ENCODE peak calls at places on chromosomes 13 and 19, in six cellular contexts. One of them, this sample, is unnamed.

GRCh38 chr19:2154587-2155075 is 3.3 kb upstream of the AP3D1 start:
- DNase-seq in A549: no peak
- DNase-seq in mucosa of descending colon: peak; percentile 67
- DNase-seq in upper lobe of right lung: no peak
- DNase-seq in CD8-positive, alpha-beta T cell: no peak
- DNase-seq in psoas muscle: no peak
- DNase-seq in this sample: no peak

GRCh38 chr19:49423278-49423984 is at the start of gene PTH2:
- DNase-seq in A549: no peak
- DNase-seq in mucosa of descending colon: no peak
- DNase-seq in upper lobe of right lung: no peak
- DNase-seq in CD8-positive, alpha-beta T cell: no peak
- DNase-seq in psoas muscle: no peak
- DNase-seq in this sample: no peak

GRCh38 chr19:35719402-35720162 is 1.8 kb downstream of the KMT2B start:
- DNase-seq in A549: no peak
- DNase-seq in mucosa of descending colon: no peak
- DNase-seq in upper lobe of right lung: no peak
- DNase-seq in CD8-positive, alpha-beta T cell: no peak
- DNase-seq in psoas muscle: no peak
- DNase-seq in this sample: no peak

GRCh38 chr13:50810468-50810867 is 33.0 kb downstream of the DLEU7 start:
- DNase-seq in A549: no peak
- DNase-seq in mucosa of descending colon: no peak
- DNase-seq in upper lobe of right lung: no peak
- DNase-seq in CD8-positive, alpha-beta T cell: no peak
- DNase-seq in psoas muscle: no peak
- DNase-seq in this sample: no peak

GRCh38 chr13:107031691-107032090 is 463.8 kb upstream of the ARGLU1 start:
- DNase-seq in A549: no peak
- DNase-seq in mucosa of descending colon: no peak
- DNase-seq in upper lobe of right lung: no peak
- DNase-seq in CD8-positive, alpha-beta T cell: no peak
- DNase-seq in psoas muscle: no peak
- DNase-seq in this sample: no peak

GRCh38 chr13:46712524-46712923 is 84.4 kb downstream of the ESD start:
- DNase-seq in A549: no peak
- DNase-seq in mucosa of descending colon: no peak
- DNase-seq in upper lobe of right lung: no peak
- DNase-seq in CD8-positive, alpha-beta T cell: no peak
- DNase-seq in psoas muscle: no peak
- DNase-seq in this sample: no peak

GRCh38 chr13:44050450-44051063 is 170.9 kb downstream of the LACC1 start:
- DNase-seq in A549: peak; percentile 38
- DNase-seq in mucosa of descending colon: no peak
- DNase-seq in upper lobe of right lung: no peak
- DNase-seq in CD8-positive, alpha-beta T cell: no peak
- DNase-seq in psoas muscle: no peak
- DNase-seq in this sample: peak; percentile 4

GRCh38 chr13:50829896-50830295 is 13.6 kb downstream of the DLEU7 start:
- DNase-seq in A549: no peak
- DNase-seq in mucosa of descending colon: no peak
- DNase-seq in upper lobe of right lung: no peak
- DNase-seq in CD8-positive, alpha-beta T cell: no peak
- DNase-seq in psoas muscle: no peak
- DNase-seq in this sample: peak; percentile 25

GRCh38 chr13:101144808-101145419 is 271.4 kb downstream of the NALCN start:
- DNase-seq in A549: peak; percentile 50
- DNase-seq in mucosa of descending colon: no peak
- DNase-seq in upper lobe of right lung: no peak
- DNase-seq in CD8-positive, alpha-beta T cell: no peak
- DNase-seq in psoas muscle: no peak
- DNase-seq in this sample: peak; percentile 27

GRCh38 chr13:45082964-45083363 is 37.3 kb upstream of the GTF2F2 start:
- DNase-seq in A549: no peak
- DNase-seq in mucosa of descending colon: no peak
- DNase-seq in upper lobe of right lung: no peak
- DNase-seq in CD8-positive, alpha-beta T cell: no peak
- DNase-seq in psoas muscle: no peak
- DNase-seq in this sample: peak; percentile 43

GRCh38 chr13:40306817-40307216 is 359.6 kb downstream of the FOXO1 start:
- DNase-seq in A549: no peak
- DNase-seq in mucosa of descending colon: no peak
- DNase-seq in upper lobe of right lung: no peak
- DNase-seq in CD8-positive, alpha-beta T cell: no peak
- DNase-seq in psoas muscle: no peak
- DNase-seq in this sample: no peak

GRCh38 chr19:1267441-1268391 is 1.4 kb upstream of the CIRBP start:
- DNase-seq in A549: no peak
- DNase-seq in mucosa of descending colon: peak; percentile 57
- DNase-seq in upper lobe of right lung: no peak
- DNase-seq in CD8-positive, alpha-beta T cell: no peak
- DNase-seq in psoas muscle: peak; percentile 72
- DNase-seq in this sample: no peak

GRCh38 chr13:113775451-113776145 is 16.6 kb downstream of the TMEM255B start:
- DNase-seq in A549: no peak
- DNase-seq in mucosa of descending colon: no peak
- DNase-seq in upper lobe of right lung: peak; percentile 54
- DNase-seq in CD8-positive, alpha-beta T cell: no peak
- DNase-seq in psoas muscle: peak; percentile 30
- DNase-seq in this sample: no peak

GRCh38 chr13:98492335-98493034 is 84.4 kb downstream of the STK24 start:
- DNase-seq in A549: no peak
- DNase-seq in mucosa of descending colon: no peak
- DNase-seq in upper lobe of right lung: no peak
- DNase-seq in CD8-positive, alpha-beta T cell: no peak
- DNase-seq in psoas muscle: no peak
- DNase-seq in this sample: no peak

GRCh38 chr19:31269425-31270127 is 79.7 kb downstream of the TSHZ3 start:
- DNase-seq in A549: no peak
- DNase-seq in mucosa of descending colon: no peak
- DNase-seq in upper lobe of right lung: no peak
- DNase-seq in CD8-positive, alpha-beta T cell: no peak
- DNase-seq in psoas muscle: no peak
- DNase-seq in this sample: no peak

GRCh38 chr13:79187917-79188699 is 217.9 kb downstream of the RBM26 start:
- DNase-seq in A549: no peak
- DNase-seq in mucosa of descending colon: no peak
- DNase-seq in upper lobe of right lung: no peak
- DNase-seq in CD8-positive, alpha-beta T cell: no peak
- DNase-seq in psoas muscle: no peak
- DNase-seq in this sample: no peak

GRCh38 chr19:2798733-2799132 is 13.4 kb downstream of the THOP1 start:
- DNase-seq in A549: no peak
- DNase-seq in mucosa of descending colon: no peak
- DNase-seq in upper lobe of right lung: no peak
- DNase-seq in CD8-positive, alpha-beta T cell: no peak
- DNase-seq in psoas muscle: peak; percentile 74
- DNase-seq in this sample: no peak

GRCh38 chr13:21011378-21011777 is 50.0 kb downstream of the LATS2 start:
- DNase-seq in A549: no peak
- DNase-seq in mucosa of descending colon: no peak
- DNase-seq in upper lobe of right lung: no peak
- DNase-seq in CD8-positive, alpha-beta T cell: no peak
- DNase-seq in psoas muscle: no peak
- DNase-seq in this sample: no peak

GRCh38 chr19:11164879-11165406 is 9.4 kb upstream of the SPC24 start:
- DNase-seq in A549: no peak
- DNase-seq in mucosa of descending colon: peak; percentile 57
- DNase-seq in upper lobe of right lung: no peak
- DNase-seq in CD8-positive, alpha-beta T cell: no peak
- DNase-seq in psoas muscle: peak; percentile 89
- DNase-seq in this sample: peak; percentile 85

GRCh38 chr13:40787062-40787461 is 2.3 kb upstream of the SLC25A15 start:
- DNase-seq in A549: no peak
- DNase-seq in mucosa of descending colon: no peak
- DNase-seq in upper lobe of right lung: no peak
- DNase-seq in CD8-positive, alpha-beta T cell: no peak
- DNase-seq in psoas muscle: no peak
- DNase-seq in this sample: no peak

GRCh38 chr13:34294483-34295129 is 476.7 kb downstream of the RFC3 start:
- DNase-seq in A549: peak; percentile 9
- DNase-seq in mucosa of descending colon: no peak
- DNase-seq in upper lobe of right lung: no peak
- DNase-seq in CD8-positive, alpha-beta T cell: no peak
- DNase-seq in psoas muscle: no peak
- DNase-seq in this sample: no peak

GRCh38 chr13:99577934-99578917 is 77.0 kb downstream of the TM9SF2 start:
- DNase-seq in A549: peak; percentile 22
- DNase-seq in mucosa of descending colon: no peak
- DNase-seq in upper lobe of right lung: no peak
- DNase-seq in CD8-positive, alpha-beta T cell: no peak
- DNase-seq in psoas muscle: no peak
- DNase-seq in this sample: no peak
- TF ChIP-seq CTCF in A549: no peak
- TF ChIP-seq CTCF in mucosa of descending colon: no peak
- TF ChIP-seq CTCF in upper lobe of right lung: peak; percentile 24
- TF ChIP-seq CTCF in CD8-positive, alpha-beta T cell: no peak
- TF ChIP-seq CTCF in psoas muscle: no peak
- TF ChIP-seq CTCF in this sample: peak; percentile 31

DNA sequence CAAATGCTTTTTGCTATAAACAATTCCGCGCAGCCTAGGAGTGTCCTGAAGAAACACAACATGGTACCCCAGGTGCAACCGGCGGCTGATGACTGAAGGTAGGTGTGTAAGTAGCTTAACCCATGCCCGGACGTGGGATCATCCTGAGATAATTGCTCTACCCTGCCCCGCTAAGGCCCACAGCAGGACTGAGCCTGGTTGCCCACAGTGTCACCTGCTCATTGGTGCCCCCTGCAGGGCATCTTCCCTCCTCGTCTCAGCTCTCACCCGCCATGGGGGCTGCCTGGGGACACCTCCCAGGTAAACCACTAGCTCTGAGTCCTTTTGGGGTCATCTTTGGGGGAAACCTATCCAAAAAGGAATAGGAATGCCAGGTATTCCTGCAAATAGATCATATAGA is 22.3 kb downstream of the TMEM161A start:
- DNase-seq in A549: peak; percentile 37
- DNase-seq in mucosa of descending colon: peak; percentile 62
- DNase-seq in upper lobe of right lung: peak; percentile 77
- DNase-seq in CD8-positive, alpha-beta T cell: peak; percentile 19
- DNase-seq in psoas muscle: peak; percentile 78
- DNase-seq in this sample: no peak
- TF ChIP-seq CTCF in A549: peak; percentile 27
- TF ChIP-seq CTCF in mucosa of descending colon: peak; percentile 29
- TF ChIP-seq CTCF in upper lobe of right lung: peak; percentile 59
- TF ChIP-seq CTCF in CD8-positive, alpha-beta T cell: peak; percentile 17
- TF ChIP-seq CTCF in psoas muscle: peak; percentile 47
- TF ChIP-seq CTCF in this sample: peak; percentile 53

GRCh38 chr13:33262554-33262953 is 23.0 kb downstream of the STARD13 start:
- DNase-seq in A549: no peak
- DNase-seq in mucosa of descending colon: no peak
- DNase-seq in upper lobe of right lung: no peak
- DNase-seq in CD8-positive, alpha-beta T cell: no peak
- DNase-seq in psoas muscle: no peak
- DNase-seq in this sample: no peak

GRCh38 chr13:33262997-33263396 is 22.6 kb downstream of the STARD13 start:
- DNase-seq in A549: no peak
- DNase-seq in mucosa of descending colon: no peak
- DNase-seq in upper lobe of right lung: no peak
- DNase-seq in CD8-positive, alpha-beta T cell: no peak
- DNase-seq in psoas muscle: no peak
- DNase-seq in this sample: no peak

GRCh38 chr13:33261426-33262068 is 24.0 kb downstream of the STARD13 start:
- DNase-seq in A549: no peak
- DNase-seq in mucosa of descending colon: no peak
- DNase-seq in upper lobe of right lung: no peak
- DNase-seq in CD8-positive, alpha-beta T cell: no peak
- DNase-seq in psoas muscle: no peak
- DNase-seq in this sample: no peak

GRCh38 chr13:33263484-33263883 is 22.1 kb downstream of the STARD13 start:
- DNase-seq in A549: no peak
- DNase-seq in mucosa of descending colon: no peak
- DNase-seq in upper lobe of right lung: no peak
- DNase-seq in CD8-positive, alpha-beta T cell: no peak
- DNase-seq in psoas muscle: no peak
- DNase-seq in this sample: no peak

GRCh38 chr13:33262069-33262487 is 23.5 kb downstream of the STARD13 start:
- DNase-seq in A549: no peak
- DNase-seq in mucosa of descending colon: peak; percentile 46
- DNase-seq in upper lobe of right lung: no peak
- DNase-seq in CD8-positive, alpha-beta T cell: no peak
- DNase-seq in psoas muscle: no peak
- DNase-seq in this sample: no peak
- TF ChIP-seq CTCF in A549: no peak
- TF ChIP-seq CTCF in mucosa of descending colon: no peak
- TF ChIP-seq CTCF in upper lobe of right lung: no peak
- TF ChIP-seq CTCF in CD8-positive, alpha-beta T cell: no peak
- TF ChIP-seq CTCF in psoas muscle: no peak
- TF ChIP-seq CTCF in this sample: no peak

GRCh38 chr19:45505996-45506245 is 1.4 kb upstream of the VASP start:
- DNase-seq in A549: no peak
- DNase-seq in mucosa of descending colon: no peak
- DNase-seq in upper lobe of right lung: no peak
- DNase-seq in CD8-positive, alpha-beta T cell: no peak
- DNase-seq in psoas muscle: no peak
- DNase-seq in this sample: no peak

GRCh38 chr19:45507864-45508680 is 793 bp downstream of the VASP start:
- DNase-seq in A549: peak; percentile 71
- DNase-seq in mucosa of descending colon: peak; percentile 83
- DNase-seq in upper lobe of right lung: peak; percentile 78
- DNase-seq in CD8-positive, alpha-beta T cell: no peak
- DNase-seq in psoas muscle: peak; percentile 66
- DNase-seq in this sample: no peak

GRCh38 chr19:45508681-45508930 is 1.3 kb downstream of the VASP start:
- DNase-seq in A549: no peak
- DNase-seq in mucosa of descending colon: no peak
- DNase-seq in upper lobe of right lung: no peak
- DNase-seq in CD8-positive, alpha-beta T cell: no peak
- DNase-seq in psoas muscle: no peak
- DNase-seq in this sample: no peak

GRCh38 chr19:45506246-45506990 is 861 bp upstream of the VASP start:
- DNase-seq in A549: peak; percentile 98
- DNase-seq in mucosa of descending colon: peak; percentile 98
- DNase-seq in upper lobe of right lung: peak; percentile 99
- DNase-seq in CD8-positive, alpha-beta T cell: peak; percentile 96
- DNase-seq in psoas muscle: peak; percentile 97
- DNase-seq in this sample: peak; percentile 51

DNA sequence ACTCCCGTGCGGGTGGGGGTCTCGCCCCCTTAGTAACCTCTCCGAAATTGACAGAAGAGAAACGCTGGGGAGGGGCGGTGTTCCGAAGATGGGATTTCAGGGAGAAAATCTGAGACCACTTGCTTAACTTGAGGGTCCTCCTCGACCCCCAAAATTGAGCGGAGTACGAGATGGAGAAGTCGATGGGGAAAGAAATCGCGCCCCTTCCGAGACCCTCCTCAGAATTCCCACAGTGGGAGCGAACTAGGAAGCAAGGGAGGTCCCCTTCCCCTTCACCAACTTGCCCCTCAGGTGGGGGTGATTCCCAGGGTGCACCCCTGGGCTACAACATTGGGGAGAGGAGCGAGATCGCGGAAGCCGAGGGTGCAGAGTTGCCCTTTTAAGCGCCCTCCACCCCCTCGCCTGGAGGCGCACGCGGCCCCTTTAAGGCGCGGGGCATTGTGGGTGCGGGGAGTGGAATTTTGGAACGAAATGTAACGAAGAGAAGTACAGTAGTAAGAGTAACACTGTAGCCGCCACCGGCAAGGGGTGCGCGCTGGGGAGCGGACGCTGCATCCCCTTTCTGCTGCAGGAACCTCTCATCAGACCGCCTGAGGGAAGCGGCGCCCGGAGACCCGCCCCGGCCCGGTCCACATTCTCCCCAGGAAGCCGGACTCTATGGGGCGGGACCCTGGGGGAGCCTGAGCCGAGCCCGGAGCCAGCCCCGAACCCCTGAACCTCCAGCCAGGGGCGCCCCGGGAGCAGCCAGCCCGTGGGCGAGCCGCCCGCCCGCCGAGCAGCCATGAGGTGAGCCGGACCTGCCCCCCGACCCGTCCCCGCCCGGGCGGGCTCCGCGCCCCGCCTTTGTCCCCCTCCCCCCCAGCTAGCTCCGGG is at the start of gene VASP:
- DNase-seq in A549: peak; percentile 94
- DNase-seq in mucosa of descending colon: peak; percentile 95
- DNase-seq in upper lobe of right lung: peak; percentile 94
- DNase-seq in CD8-positive, alpha-beta T cell: peak; percentile 92
- DNase-seq in psoas muscle: peak; percentile 90
- DNase-seq in this sample: no peak
- TF ChIP-seq CTCF in A549: no peak
- TF ChIP-seq CTCF in mucosa of descending colon: no peak
- TF ChIP-seq CTCF in upper lobe of right lung: peak; percentile 7
- TF ChIP-seq CTCF in CD8-positive, alpha-beta T cell: no peak
- TF ChIP-seq CTCF in psoas muscle: no peak
- TF ChIP-seq CTCF in this sample: no peak

This sample was measured in AG09319.